ENCODE peak calls at places on chromosomes 16 and 17, in five cellular contexts. G is CD8-positive, alpha-beta T cell; H is KG1; F is effector CD8-positive, alpha-beta T cell; B is stimulated activated CD4-positive, alpha-beta T cell treated with anti-CD3 and anti-CD28 coated beads, Interleukin-15, amount 100 ng/mL, for 24 hours. X is an unnamed sample.

GRCh38 chr17:38749222-38750043 is 1.3 kb upstream of the PCGF2 start:
- DNase-seq in G (no peak), H (no peak), F (no peak), B (peak; percentile 32), X (no peak)

GRCh38 chr17:31472137-31472536 is 80.7 kb downstream of the RAB11FIP4 start:
- DNase-seq in G (no peak), H (no peak), F (no peak), B (no peak), X (no peak)

GRCh38 chr17:81941484-81942166 is 4.5 kb upstream of the PYCR1 start:
- DNase-seq in G (no peak), H (no peak), F (no peak), B (no peak), X (no peak)

GRCh38 chr17:35735036-35735805 is 3.8 kb downstream of the RASL10B start:
- DNase-seq in G (no peak), H (no peak), F (no peak), B (no peak), X (no peak)

GRCh38 chr16:2715519-2715918 is 4.5 kb downstream of the PRSS27 start:
- DNase-seq in G (peak; percentile 87), H (peak; percentile 55), F (peak; percentile 80), B (peak; percentile 83), X (peak; percentile 36)

GRCh38 chr16:66263168-66263972 is 103.1 kb upstream of the CDH5 start:
- DNase-seq in G (no peak), H (no peak), F (no peak), B (no peak), X (no peak)

GRCh38 chr16:88355093-88355388 is 27.7 kb upstream of the ZNF469 start:
- DNase-seq in G (no peak), H (no peak), F (no peak), B (no peak), X (no peak)

GRCh38 chr17:2143332-2143731 is 88.4 kb downstream of the HIC1 start:
- DNase-seq in G (no peak), H (no peak), F (no peak), B (no peak), X (no peak)

GRCh38 chr16:24208710-24209109 is 47.4 kb upstream of the CACNG3 start:
- DNase-seq in G (no peak), H (no peak), F (no peak), B (no peak), X (no peak)

GRCh38 chr16:85086347-85087291 is 25.7 kb downstream of the CIBAR2 start:
- DNase-seq in G (peak; percentile 84), H (peak; percentile 43), F (peak; percentile 66), B (peak; percentile 84), X (peak; percentile 67)

GRCh38 chr16:67652578-67653130 is 7.4 kb downstream of the ACD start:
- DNase-seq in G (no peak), H (no peak), F (no peak), B (no peak), X (no peak)

GRCh38 chr17:41483991-41484826 is 3.3 kb upstream of the KRT35 start:
- DNase-seq in G (no peak), H (no peak), F (no peak), B (no peak), X (no peak)

GRCh38 chr17:28553000-28553505 is 629 bp upstream of the UNC119 start:
- DNase-seq in G (no peak), H (no peak), F (no peak), B (no peak), X (no peak)

GRCh38 chr17:4593021-4593797 is 8.9 kb downstream of the SMTNL2 start:
- DNase-seq in G (no peak), H (no peak), F (no peak), B (no peak), X (no peak)

GRCh38 chr16:75044800-75045361 is 46.1 kb downstream of the ZNRF1 start:
- DNase-seq in G (no peak), H (no peak), F (no peak), B (no peak), X (no peak)

GRCh38 chr17:43092891-43093290 is 32.3 kb downstream of the BRCA1 start:
- DNase-seq in G (no peak), H (no peak), F (no peak), B (no peak), X (no peak)

GRCh38 chr16:86355114-86355513 is 155.2 kb upstream of the FOXF1 start:
- DNase-seq in G (no peak), H (no peak), F (no peak), B (no peak), X (no peak)

GRCh38 chr17:61065263-61065773 is 334.3 kb upstream of the TBX2 start:
- DNase-seq in G (no peak), H (no peak), F (no peak), B (no peak), X (no peak)

GRCh38 chr17:64128787-64129514 is 993 bp downstream of the ERN1 start:
- DNase-seq in G (no peak), H (no peak), F (no peak), B (no peak), X (peak; percentile 44)

GRCh38 chr17:28744104-28744801 is 442 bp downstream of the TRAF4 start:
- DNase-seq in G (peak; percentile 71), H (peak; percentile 44), F (peak; percentile 57), B (peak; percentile 79), X (no peak)

GRCh38 chr17:15123593-15124590 is 141.2 kb downstream of the PMP22 start:
- DNase-seq in G (no peak), H (no peak), F (no peak), B (no peak), X (no peak)

GRCh38 chr16:84532855-84533486 is 28.5 kb upstream of the MEAK7 start:
- DNase-seq in G (no peak), H (peak; percentile 39), F (no peak), B (no peak), X (peak; percentile 57)

GRCh38 chr17:81414751-81415516 is 19.7 kb downstream of the BAHCC1 start:
- DNase-seq in G (no peak), H (no peak), F (no peak), B (no peak), X (no peak)

GRCh38 chr16:55081622-55082593 is 151.2 kb downstream of the IRX5 start:
- DNase-seq in G (no peak), H (no peak), F (no peak), B (no peak), X (no peak)

GRCh38 chr17:67478266-67479118 is 101.4 kb downstream of the PITPNC1 start:
- DNase-seq in G (peak; percentile 33), H (no peak), F (no peak), B (no peak), X (no peak)

GRCh38 chr16:719815-720506 is 985 bp upstream of the ANTKMT start:
- DNase-seq in G (no peak), H (no peak), F (no peak), B (peak; percentile 29), X (peak; percentile 16)

GRCh38 chr16:14539156-14539555 is 90.9 kb downstream of the PARN start:
- DNase-seq in G (no peak), H (no peak), F (no peak), B (no peak), X (no peak)

GRCh38 chr17:80471922-80472321 is 4.5 kb downstream of the NPTX1 start:
- DNase-seq in G (no peak), H (no peak), F (no peak), B (no peak), X (no peak)

GRCh38 chr16:22098538-22099255 is 6.4 kb downstream of the VWA3A start:
- DNase-seq in G (no peak), H (peak; percentile 4), F (no peak), B (peak; percentile 6), X (peak; percentile 19)

GRCh38 chr16:57469917-57470470 is 7.5 kb downstream of the POLR2C start:
- DNase-seq in G (no peak), H (no peak), F (no peak), B (no peak), X (no peak)

GRCh38 chr17:79707931-79708891 is 22.5 kb upstream of the ENPP7 start:
- DNase-seq in G (peak; percentile 56), H (peak; percentile 40), F (peak; percentile 42), B (peak; percentile 71), X (peak; percentile 62)

GRCh38 chr17:81387235-81388060 is 7.8 kb upstream of the BAHCC1 start:
- DNase-seq in G (no peak), H (no peak), F (no peak), B (peak; percentile 74), X (peak; percentile 35)

GRCh38 chr16:34078697-34079096 is 619.3 kb downstream of the TP53TG3F start:
- DNase-seq in G (no peak), H (no peak), F (no peak), B (no peak), X (no peak)

GRCh38 chr17:34647511-34647910 is 68.1 kb downstream of the TMEM132E start:
- DNase-seq in G (no peak), H (no peak), F (no peak), B (no peak), X (no peak)

GRCh38 chr17:57274162-57274561 is 17.8 kb downstream of the MSI2 start:
- DNase-seq in G (no peak), H (no peak), F (no peak), B (no peak), X (no peak)

GRCh38 chr16:2960183-2961010 is 3.7 kb upstream of the KREMEN2 start:
- DNase-seq in G (no peak), H (no peak), F (no peak), B (no peak), X (no peak)

GRCh38 chr17:9221231-9222180 is 200.2 kb downstream of the NTN1 start:
- DNase-seq in G (no peak), H (no peak), F (no peak), B (no peak), X (no peak)